ENCODE peak calls at places on chromosome 16, in four cellular contexts. M is AG04449, W is MM.1S, Q is cardiac fibroblast. H is an unnamed sample.
A peak's percentile ranks its signal among the peaks of the same experiment; 100 is the strongest.

GRCh38 chr16:9134739-9135138 is 43.3 kb downstream of the HAPSTR1 start:
- DNase-seq in M (no peak), W (peak; percentile 64), Q (peak; percentile 61), H (peak; percentile 50)

GRCh38 chr16:56635441-56635967 is 3.0 kb upstream of the MT1A start:
- DNase-seq in M (no peak), W (no peak), Q (no peak), H (no peak)

GRCh38 chr16:31253642-31254045 is 6.1 kb upstream of the ITGAM start:
- DNase-seq in M (no peak), W (no peak), Q (no peak), H (no peak)

GRCh38 chr16:24493859-24494258 is 45.5 kb upstream of the RBBP6 start:
- DNase-seq in M (no peak), W (no peak), Q (no peak), H (no peak)

GRCh38 chr16:14489460-14489859 is 140.6 kb downstream of the PARN start:
- DNase-seq in M (no peak), W (no peak), Q (peak; percentile 45), H (no peak)

GRCh38 chr16:88524973-88525662 is 45.1 kb upstream of the ZC3H18 start:
- DNase-seq in M (no peak), W (no peak), Q (no peak), H (no peak)

GRCh38 chr16:58462997-58463891 is 36.7 kb upstream of the NDRG4 start:
- DNase-seq in M (no peak), W (no peak), Q (no peak), H (no peak)

GRCh38 chr16:80459331-80459777 is 81.4 kb upstream of the DYNLRB2 start:
- DNase-seq in M (no peak), W (no peak), Q (peak; percentile 16), H (no peak)

GRCh38 chr16:23729503-23730424 is 16.7 kb upstream of the ERN2 start:
- DNase-seq in M (no peak), W (no peak), Q (peak; percentile 73), H (no peak)

GRCh38 chr16:58464916-58465731 is 34.8 kb upstream of the NDRG4 start:
- DNase-seq in M (no peak), W (no peak), Q (peak; percentile 12), H (no peak)

GRCh38 chr16:66405057-66405783 is 21.9 kb upstream of the BEAN1 start:
- DNase-seq in M (no peak), W (no peak), Q (no peak), H (no peak)

GRCh38 chr16:16073884-16074781 is 124.7 kb downstream of the ABCC1 start:
- DNase-seq in M (peak; percentile 88), W (no peak), Q (peak; percentile 94), H (no peak)

GRCh38 chr16:84459941-84460405 is 44.5 kb downstream of the MEAK7 start:
- DNase-seq in M (no peak), W (no peak), Q (no peak), H (no peak)

GRCh38 chr16:23374721-23375120 is 72.6 kb downstream of the SCNN1B start:
- DNase-seq in M (no peak), W (no peak), Q (no peak), H (no peak)

GRCh38 chr16:2817496-2818277 is 650 bp downstream of the PRSS21 start:
- DNase-seq in M (no peak), W (no peak), Q (no peak), H (no peak)

GRCh38 chr16:66189951-66190350 is 176.5 kb upstream of the CDH5 start:
- DNase-seq in M (peak; percentile 67), W (no peak), Q (peak; percentile 89), H (no peak)

GRCh38 chr16:11355862-11356261 is 10.6 kb downstream of the RMI2 start:
- DNase-seq in M (no peak), W (no peak), Q (no peak), H (no peak)

GRCh38 chr16:88476203-88476602 is 23.1 kb downstream of the ZFPM1 start:
- DNase-seq in M (no peak), W (no peak), Q (no peak), H (no peak)

GRCh38 chr16:3878610-3879009 is 1.9 kb downstream of the CREBBP start:
- DNase-seq in M (no peak), W (no peak), Q (peak; percentile 47), H (no peak)

GRCh38 chr16:3152022-3152272 is 17.1 kb downstream of the ZNF213 start:
- DNase-seq in M (no peak), W (no peak), Q (no peak), H (no peak)

GRCh38 chr16:30355144-30355953 is at the start of gene CD2BP2:
- DNase-seq in M (peak; percentile 97), W (peak; percentile 98), Q (peak; percentile 100), H (peak; percentile 95)

GRCh38 chr16:12611006-12611477 is 192.6 kb downstream of the CPPED1 start:
- DNase-seq in M (no peak), W (no peak), Q (no peak), H (no peak)

GRCh38 chr16:86692476-86692875 is 114.1 kb downstream of the FOXL1 start:
- DNase-seq in M (no peak), W (no peak), Q (no peak), H (no peak)

GRCh38 chr16:48318630-48319029 is 66.6 kb downstream of the SIAH1 start:
- DNase-seq in M (peak; percentile 14), W (peak; percentile 80), Q (peak; percentile 73), H (peak; percentile 8)

GRCh38 chr16:58016841-58017446 is 8.6 kb upstream of the MMP15 start:
- DNase-seq in M (no peak), W (no peak), Q (no peak), H (no peak)

GRCh38 chr16:79672524-79672923 is 72.0 kb upstream of the MAF start:
- DNase-seq in M (no peak), W (no peak), Q (no peak), H (no peak)

GRCh38 chr16:73730496-73731090 is 566.0 kb upstream of the PSMD7 start:
- DNase-seq in M (no peak), W (no peak), Q (no peak), H (no peak)

GRCh38 chr16:88773812-88774291 is 11.2 kb downstream of the PIEZO1 start:
- DNase-seq in M (no peak), W (no peak), Q (peak; percentile 77), H (no peak)

GRCh38 chr16:8631818-8632217 is 10.3 kb downstream of the METTL22 start:
- DNase-seq in M (no peak), W (no peak), Q (no peak), H (no peak)

GRCh38 chr16:28110074-28110473 is 46.6 kb upstream of the GSG1L start:
- DNase-seq in M (no peak), W (no peak), Q (peak; percentile 71), H (no peak)

GRCh38 chr16:86201746-86202145 is 302.8 kb downstream of the IRF8 start:
- DNase-seq in M (no peak), W (no peak), Q (no peak), H (no peak)

GRCh38 chr16:57178296-57178695 is 7.5 kb downstream of the PSME3IP1 start:
- DNase-seq in M (no peak), W (no peak), Q (no peak), H (no peak)

GRCh38 chr16:50644730-50645129 is 36.4 kb downstream of the SNX20 start:
- DNase-seq in M (no peak), W (peak; percentile 20), Q (peak; percentile 63), H (no peak)

GRCh38 chr16:75647138-75647491 is 350 bp downstream of the KARS1 start:
- DNase-seq in M (no peak), W (no peak), Q (no peak), H (no peak)

GRCh38 chr16:75648265-75649076 is 898 bp downstream of the TERF2IP start:
- DNase-seq in M (no peak), W (peak; percentile 52), Q (peak; percentile 75), H (no peak)

GRCh38 chr16:75647492-75648264 is at the start of the genes KARS1 and TERF2IP:
- DNase-seq in M (peak; percentile 56), W (peak; percentile 88), Q (peak; percentile 93), H (peak; percentile 85)

GRCh38 chr16:75640598-75640997 is 6.9 kb downstream of the KARS1 start:
- DNase-seq in M (no peak), W (no peak), Q (no peak), H (no peak)

GRCh38 chr16:75644240-75645012 is 3.0 kb downstream of the KARS1 start:
- DNase-seq in M (no peak), W (peak; percentile 20), Q (no peak), H (no peak)
- TF ChIP-seq CTCF in M (no peak), W (no peak), Q (no peak), H (no peak)

GRCh38 chr16:1153480-1154160 is 714 bp downstream of the CACNA1H start:
- DNase-seq in M (no peak), W (no peak), Q (no peak), H (no peak)

GRCh38 chr16:1152123-1152638 is 725 bp upstream of the CACNA1H start:
- DNase-seq in M (no peak), W (no peak), Q (no peak), H (no peak)

GRCh38 chr16:1150511-1150982 is 2.4 kb upstream of the CACNA1H start:
- DNase-seq in M (no peak), W (peak; percentile 19), Q (no peak), H (no peak)

GRCh38 chr16:1152651-1153259 is at the start of gene CACNA1H:
- DNase-seq in M (no peak), W (no peak), Q (no peak), H (no peak)

GRCh38 chr16:1151424-1152122 is 1.3 kb upstream of the CACNA1H start:
- DNase-seq in M (no peak), W (no peak), Q (no peak), H (no peak)
- H3K4me3 ChIP-seq in M (no peak overlapping the region), W (no peak overlapping the region), Q (no peak overlapping the region), H (no peak overlapping the region)

DNA sequence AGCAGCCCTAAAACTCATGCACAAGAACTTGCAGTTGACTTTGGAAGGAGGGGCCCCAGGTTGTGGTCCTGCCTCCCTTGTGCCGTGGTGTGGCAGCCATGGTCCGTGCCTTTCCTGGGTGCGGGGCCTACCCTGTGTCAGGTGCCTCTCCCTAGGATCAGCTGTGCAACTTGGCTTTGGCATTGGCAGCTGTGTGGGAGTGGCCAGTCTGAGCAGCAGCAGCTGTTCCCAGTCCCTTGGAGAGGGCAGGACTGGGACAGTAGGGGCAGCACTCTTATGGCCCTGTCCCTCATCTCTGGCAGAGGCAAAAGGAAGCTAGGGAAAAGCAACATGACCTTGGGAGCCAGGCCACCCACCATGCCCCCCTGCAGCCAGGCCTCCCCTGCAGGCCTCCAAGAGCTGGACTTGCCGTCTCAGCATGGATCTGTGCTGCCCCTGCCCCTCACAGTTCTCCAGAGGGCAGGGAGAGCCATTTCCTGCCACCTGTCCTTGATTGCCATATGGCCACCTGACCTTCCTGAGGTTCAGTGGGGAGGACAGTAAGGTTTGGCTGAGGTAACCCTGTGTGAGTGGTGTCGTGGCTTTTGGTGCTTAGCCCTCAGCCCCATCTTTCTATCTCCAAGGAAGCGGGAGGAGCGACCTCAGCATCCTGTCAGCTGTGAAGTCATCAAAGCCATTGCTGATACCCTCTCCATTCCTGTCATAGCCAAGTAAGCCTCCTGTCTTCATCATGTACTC is 15.5 kb upstream of the NFATC3 start:
- DNase-seq in M (no peak), W (no peak), Q (no peak), H (no peak)
- TF ChIP-seq CTCF in M (no peak), W (no peak), Q (no peak), H (no peak)

DNA sequence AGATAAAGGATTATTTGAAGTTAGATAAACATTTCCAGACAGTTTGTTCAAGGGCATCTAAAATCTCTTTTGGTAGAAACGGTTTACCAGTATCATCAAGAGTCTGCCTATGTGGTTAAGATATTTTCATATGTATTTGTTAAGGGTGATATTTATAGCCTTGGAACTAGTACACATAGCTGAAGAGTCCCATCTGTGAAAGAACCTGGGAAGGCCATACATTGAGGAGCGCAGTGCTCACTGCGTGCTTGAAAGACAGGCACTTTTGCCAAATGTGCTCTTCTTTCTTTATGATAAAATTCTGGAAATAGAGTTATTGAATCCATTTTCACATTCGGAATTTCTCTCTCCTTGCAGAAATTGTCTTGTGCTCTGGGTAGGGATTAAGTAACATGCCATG is 7.7 kb downstream of the IGSF6 start:
- DNase-seq in M (no peak), W (no peak), Q (no peak), H (no peak)
- H3K4me3 ChIP-seq in M (no peak overlapping the region), W (peak overlapping the region; percentile 34), Q (no peak overlapping the region), H (peak overlapping the region; percentile 39)

GRCh38 chr16:49495596-49496355 is 122.2 kb downstream of the C16orf78 start:
- DNase-seq in M (no peak), W (no peak), Q (no peak), H (no peak)
- TF ChIP-seq CTCF in M (no peak), W (no peak), Q (no peak), H (no peak)